ENCODE peak calls at places on chromosomes 12 and 14, in nine cellular contexts. K is AG09319, C is GDM1, X is GM04504, P is activated T-helper 1 cell treated with Interleukin-2 at 50 U/mL for 16 hours, B is amniotic stem cell, Y is progenitor cell of endocrine pancreas, S is cardiac fibroblast, U is lower lobe of right lung. A is an unnamed sample.

GRCh38 chr12:103569278-103569677 is 17.8 kb upstream of the STAB2 start:
- DNase-seq in K (no peak), C (no peak), X (no peak), P (no peak), B (no peak), Y (no peak), S (no peak), U (no peak), A (no peak)

GRCh38 chr12:113388351-113388750 is 15.3 kb downstream of the SDS start:
- DNase-seq in K (no peak), C (no peak), X (no peak), P (no peak), B (no peak), Y (no peak), S (no peak), U (no peak), A (no peak)

GRCh38 chr12:54649825-54650224 is 1.7 kb upstream of the DCD start:
- DNase-seq in K (no peak), C (no peak), X (no peak), P (no peak), B (no peak), Y (no peak), S (no peak), U (no peak), A (no peak)

GRCh38 chr12:480831-481230 is 21.1 kb downstream of the B4GALNT3 start:
- DNase-seq in K (no peak), C (no peak), X (no peak), P (no peak), B (no peak), Y (no peak), S (peak; percentile 18), U (no peak), A (no peak)

GRCh38 chr14:58749066-58749669 is 111.4 kb downstream of the DACT1 start:
- DNase-seq in K (peak; percentile 66), C (peak; percentile 72), X (peak; percentile 67), P (no peak), B (peak; percentile 26), Y (no peak), S (peak; percentile 90), U (peak; percentile 52), A (no peak)

GRCh38 chr12:67721216-67721615 is 72.7 kb downstream of the DYRK2 start:
- DNase-seq in K (no peak), C (no peak), X (no peak), P (no peak), B (no peak), Y (no peak), S (no peak), U (no peak), A (no peak)

GRCh38 chr12:24201258-24201970 is 251.9 kb upstream of the SOX5 start:
- DNase-seq in K (no peak), C (no peak), X (no peak), P (no peak), B (no peak), Y (no peak), S (peak; percentile 34), U (no peak), A (no peak)

GRCh38 chr12:94100254-94100653 is 48.1 kb upstream of the PLXNC1 start:
- DNase-seq in K (no peak), C (no peak), X (no peak), P (no peak), B (no peak), Y (no peak), S (peak; percentile 82), U (no peak), A (no peak)

GRCh38 chr12:102769323-102769916 is 147.6 kb downstream of the PAH start:
- DNase-seq in K (peak; percentile 27), C (peak; percentile 24), X (peak; percentile 39), P (no peak), B (peak; percentile 44), Y (peak; percentile 40), S (peak; percentile 57), U (no peak), A (peak; percentile 10)

GRCh38 chr12:70645494-70646317 is 8.5 kb upstream of the PTPRB start:
- DNase-seq in K (peak; percentile 48), C (peak; percentile 20), X (peak; percentile 62), P (no peak), B (peak; percentile 39), Y (no peak), S (peak; percentile 96), U (peak; percentile 57), A (no peak)

GRCh38 chr12:56645201-56645716 is 525 bp downstream of the ATP5F1B start:
- DNase-seq in K (no peak), C (no peak), X (no peak), P (no peak), B (no peak), Y (peak; percentile 40), S (peak; percentile 18), U (no peak), A (no peak)

GRCh38 chr14:51780741-51781140 is 79.7 kb upstream of the GNG2 start:
- DNase-seq in K (no peak), C (no peak), X (no peak), P (no peak), B (no peak), Y (no peak), S (peak; percentile 36), U (no peak), A (no peak)

GRCh38 chr12:51269174-51270066 is 795 bp downstream of the SMAGP start:
- DNase-seq in K (no peak), C (no peak), X (no peak), P (peak; percentile 43), B (no peak), Y (peak; percentile 65), S (peak; percentile 43), U (peak; percentile 81), A (peak; percentile 87)

GRCh38 chr12:1731019-1731687 is 40.3 kb downstream of the ADIPOR2 start:
- DNase-seq in K (no peak), C (no peak), X (no peak), P (no peak), B (no peak), Y (no peak), S (no peak), U (no peak), A (no peak)

GRCh38 chr12:69512820-69513219 is 42.6 kb downstream of the FRS2 start:
- DNase-seq in K (no peak), C (no peak), X (no peak), P (no peak), B (no peak), Y (no peak), S (peak; percentile 46), U (no peak), A (no peak)

GRCh38 chr14:103094406-103095209 is at the start of gene EXOC3L4:
- DNase-seq in K (no peak), C (no peak), X (no peak), P (no peak), B (no peak), Y (no peak), S (no peak), U (no peak), A (no peak)

GRCh38 chr14:96858643-96859042 is 61.5 kb downstream of the VRK1 start:
- DNase-seq in K (no peak), C (no peak), X (no peak), P (no peak), B (no peak), Y (no peak), S (no peak), U (no peak), A (no peak)

GRCh38 chr12:57516617-57517153 is 3.6 kb downstream of the DDIT3 start:
- DNase-seq in K (no peak), C (no peak), X (no peak), P (no peak), B (no peak), Y (no peak), S (no peak), U (no peak), A (no peak)

GRCh38 chr12:90262261-90262660 is 553.6 kb upstream of the ATP2B1 start:
- DNase-seq in K (no peak), C (no peak), X (peak; percentile 16), P (no peak), B (no peak), Y (no peak), S (peak; percentile 48), U (no peak), A (no peak)

GRCh38 chr12:93776581-93777018 is 99.4 kb downstream of the CRADD start:
- DNase-seq in K (peak; percentile 79), C (no peak), X (peak; percentile 69), P (no peak), B (peak; percentile 42), Y (no peak), S (peak; percentile 92), U (no peak), A (no peak)

GRCh38 chr12:69119770-69120169 is 119.6 kb upstream of the CPSF6 start:
- DNase-seq in K (no peak), C (no peak), X (no peak), P (no peak), B (no peak), Y (no peak), S (no peak), U (no peak), A (no peak)

GRCh38 chr14:36818794-36819384 is 157.2 kb downstream of the PAX9 start:
- DNase-seq in K (no peak), C (no peak), X (peak; percentile 50), P (no peak), B (peak; percentile 17), Y (no peak), S (peak; percentile 25), U (no peak), A (no peak)

GRCh38 chr12:16359512-16360491 is 12.4 kb downstream of the MGST1 start:
- DNase-seq in K (no peak), C (peak; percentile 1), X (no peak), P (no peak), B (no peak), Y (peak; percentile 37), S (peak; percentile 79), U (peak; percentile 78), A (peak; percentile 41)

GRCh38 chr12:74317078-74317581 is 220.5 kb upstream of the ATXN7L3B start:
- DNase-seq in K (no peak), C (no peak), X (no peak), P (no peak), B (no peak), Y (no peak), S (peak; percentile 67), U (no peak), A (no peak)

GRCh38 chr14:47490353-47490752 is 185.1 kb downstream of the MDGA2 start:
- DNase-seq in K (no peak), C (no peak), X (no peak), P (no peak), B (no peak), Y (no peak), S (no peak), U (no peak), A (no peak)

GRCh38 chr12:127150028-127150427 is 1116.9 kb upstream of the TMEM132C start:
- DNase-seq in K (no peak), C (no peak), X (no peak), P (no peak), B (no peak), Y (no peak), S (no peak), U (no peak), A (no peak)